ENCODE peak calls at places on chromosomes 3 and 15, in nine cellular contexts. L, A, C, G, V, E, I, J and K are unnamed samples.

GRCh38 chr3:17489139-17489538 is 253.3 kb downstream of the TBC1D5 start:
- DNase-seq in L (no peak), A (no peak), C (no peak), G (no peak), V (no peak), E (no peak), I (no peak), J (peak), K (no peak)

GRCh38 chr3:99579246-99579645 is 59.1 kb upstream of the COL8A1 start:
- DNase-seq in L (no peak), A (no peak), C (no peak), G (no peak), V (no peak), E (no peak), I (peak), J (peak), K (peak)

GRCh38 chr3:71416868-71417267 is 166.7 kb downstream of the FOXP1 start:
- DNase-seq in L (no peak), A (no peak), C (no peak), G (no peak), V (no peak), E (no peak), I (no peak), J (no peak), K (no peak)

GRCh38 chr3:99929409-99930139 is 111.9 kb downstream of the CMSS1 start:
- DNase-seq in L (no peak), A (no peak), C (no peak), G (peak), V (no peak), E (peak), I (no peak), J (peak), K (peak)

GRCh38 chr3:40780341-40780800 is 255.6 kb downstream of the ZNF621 start:
- DNase-seq in L (peak), A (peak), C (no peak), G (no peak), V (no peak), E (peak), I (no peak), J (peak), K (no peak)

GRCh38 chr3:115699741-115700140 is 76.4 kb downstream of the GAP43 start:
- DNase-seq in L (no peak), A (no peak), C (no peak), G (no peak), V (no peak), E (no peak), I (no peak), J (peak), K (no peak)

GRCh38 chr15:30859091-30859874 is 44.4 kb upstream of the FAN1 start:
- DNase-seq in L (no peak), A (no peak), C (no peak), G (no peak), V (peak), E (no peak), I (peak), J (peak), K (peak)

GRCh38 chr15:100483370-100483769 is 45.4 kb downstream of the CERS3 start:
- DNase-seq in L (no peak), A (no peak), C (no peak), G (no peak), V (no peak), E (no peak), I (no peak), J (no peak), K (no peak)

GRCh38 chr3:130783629-130784028 is 37.0 kb upstream of the PIK3R4 start:
- DNase-seq in L (no peak), A (no peak), C (no peak), G (no peak), V (no peak), E (no peak), I (no peak), J (no peak), K (no peak)

GRCh38 chr3:63580151-63580550 is 72.3 kb upstream of the SNTN start:
- DNase-seq in L (no peak), A (no peak), C (no peak), G (no peak), V (no peak), E (no peak), I (no peak), J (no peak), K (no peak)

GRCh38 chr15:40937762-40938529 is 8.8 kb downstream of the DLL4 start:
- DNase-seq in L (no peak), A (no peak), C (no peak), G (no peak), V (no peak), E (no peak), I (no peak), J (peak), K (no peak)

GRCh38 chr3:60775956-60776355 is 475.3 kb downstream of the FHIT start:
- DNase-seq in L (no peak), A (no peak), C (no peak), G (no peak), V (no peak), E (no peak), I (no peak), J (no peak), K (peak)

GRCh38 chr15:94327356-94327936 is 96.1 kb downstream of the MCTP2 start:
- DNase-seq in L (no peak), A (no peak), C (no peak), G (no peak), V (peak), E (peak), I (no peak), J (peak), K (peak)

GRCh38 chr15:43273243-43273642 is 6.5 kb upstream of the TGM5 start:
- DNase-seq in L (no peak), A (no peak), C (no peak), G (no peak), V (no peak), E (no peak), I (no peak), J (no peak), K (no peak)

GRCh38 chr3:172270767-172271166 is 177.5 kb downstream of the GHSR start:
- DNase-seq in L (no peak), A (no peak), C (no peak), G (no peak), V (no peak), E (no peak), I (no peak), J (no peak), K (no peak)

GRCh38 chr3:66353530-66353929 is 132.7 kb downstream of the SLC25A26 start:
- DNase-seq in L (no peak), A (no peak), C (no peak), G (no peak), V (no peak), E (no peak), I (no peak), J (peak), K (peak)

DNA sequence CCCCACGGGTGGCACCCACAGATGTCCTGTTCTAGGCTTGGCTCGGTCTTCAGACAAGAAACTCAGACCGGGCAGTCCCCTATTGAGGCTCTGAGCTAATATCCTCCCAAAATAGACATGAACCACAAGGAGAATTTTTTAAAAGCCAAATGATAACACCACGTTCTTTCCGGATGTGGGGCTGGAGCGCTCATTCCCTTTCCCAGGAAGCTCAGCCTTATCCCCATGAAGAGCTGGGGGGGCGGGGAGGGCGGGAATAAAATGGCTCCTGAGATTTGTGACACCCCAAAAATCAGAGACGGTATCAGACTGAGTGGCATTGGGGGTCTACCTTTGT is 1.1 kb downstream of the SLC6A1 start:
- DNase-seq in L (no peak), A (no peak), C (no peak), G (no peak), V (no peak), E (no peak), I (no peak), J (no peak), K (no peak)
- H3K4me3 ChIP-seq in L (no peak), A (peak), C (peak), G (no peak), V (no peak), E (peak), I (no peak), J (no peak), K (no peak)

GRCh38 chr3:50297896-50298725 is 1.1 kb downstream of the HYAL3 start:
- DNase-seq in L (no peak), A (peak), C (no peak), G (no peak), V (no peak), E (no peak), I (no peak), J (no peak), K (no peak)

GRCh38 chr3:50300681-50301254 is 1.6 kb upstream of the HYAL3 start:
- DNase-seq in L (no peak), A (no peak), C (no peak), G (no peak), V (no peak), E (no peak), I (no peak), J (no peak), K (no peak)

GRCh38 chr3:50298836-50299637 is at the start of the genes HYAL3 and NAA80:
- DNase-seq in L (peak), A (peak), C (peak), G (peak), V (peak), E (peak), I (peak), J (peak), K (peak)

GRCh38 chr3:50299929-50300680 is 900 bp upstream of the HYAL3 start:
- DNase-seq in L (no peak), A (peak), C (no peak), G (no peak), V (no peak), E (no peak), I (no peak), J (peak), K (no peak)

DNA sequence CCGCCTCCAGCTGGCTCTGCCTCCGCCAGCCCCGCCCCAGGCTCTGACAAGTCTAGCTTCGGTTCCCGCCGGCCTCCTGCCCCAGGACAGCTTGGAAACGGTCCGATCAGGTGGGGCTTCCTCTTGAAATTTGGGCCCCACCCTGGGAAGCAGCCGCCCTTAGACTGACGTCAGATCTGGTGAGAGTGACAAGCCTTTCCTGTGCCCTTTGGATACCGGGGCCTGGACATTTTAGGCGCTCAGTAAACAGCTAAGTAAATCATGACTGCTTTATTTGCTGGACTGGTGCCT is 378 bp upstream of the HYAL3 start:
- DNase-seq in L (no peak), A (no peak), C (no peak), G (no peak), V (no peak), E (no peak), I (no peak), J (no peak), K (no peak)
- H3K4me3 ChIP-seq in L (peak), A (peak), C (peak), G (peak), V (peak), E (peak), I (peak), J (peak), K (peak)

DNA sequence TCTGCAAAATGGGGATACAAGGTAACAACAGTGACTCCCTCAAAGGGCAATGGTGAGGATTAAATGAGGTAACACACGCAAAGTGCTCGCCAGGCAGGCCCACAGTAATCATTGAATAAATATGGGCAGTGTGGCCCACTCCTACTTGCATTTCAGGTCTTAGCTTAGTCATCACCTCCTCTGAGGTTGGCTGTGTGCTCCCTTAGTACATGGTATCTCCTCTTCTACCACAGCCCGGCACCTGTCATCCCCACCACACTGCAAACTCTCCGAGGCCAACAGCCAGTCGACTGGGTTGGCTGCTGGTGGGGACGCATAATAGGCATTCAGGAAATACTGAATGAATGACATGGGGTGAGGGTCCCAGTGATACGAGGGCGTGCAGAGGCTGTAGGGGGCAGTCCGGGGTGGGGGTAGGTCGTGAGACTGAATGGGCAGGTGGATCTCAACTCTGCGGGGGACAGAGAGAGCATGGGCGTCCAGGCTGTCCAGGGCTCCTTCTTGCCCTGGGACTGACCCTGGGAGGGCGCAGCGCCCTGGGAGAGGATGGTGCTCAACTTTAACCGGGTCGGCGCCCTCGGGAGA is 375 bp upstream of the MYZAP start:
- DNase-seq in L (no peak), A (no peak), C (no peak), G (no peak), V (no peak), E (no peak), I (no peak), J (no peak), K (no peak)
- H3K4me3 ChIP-seq in L (peak), A (peak), C (peak), G (peak), V (peak), E (peak), I (peak), J (peak), K (peak)

DNA sequence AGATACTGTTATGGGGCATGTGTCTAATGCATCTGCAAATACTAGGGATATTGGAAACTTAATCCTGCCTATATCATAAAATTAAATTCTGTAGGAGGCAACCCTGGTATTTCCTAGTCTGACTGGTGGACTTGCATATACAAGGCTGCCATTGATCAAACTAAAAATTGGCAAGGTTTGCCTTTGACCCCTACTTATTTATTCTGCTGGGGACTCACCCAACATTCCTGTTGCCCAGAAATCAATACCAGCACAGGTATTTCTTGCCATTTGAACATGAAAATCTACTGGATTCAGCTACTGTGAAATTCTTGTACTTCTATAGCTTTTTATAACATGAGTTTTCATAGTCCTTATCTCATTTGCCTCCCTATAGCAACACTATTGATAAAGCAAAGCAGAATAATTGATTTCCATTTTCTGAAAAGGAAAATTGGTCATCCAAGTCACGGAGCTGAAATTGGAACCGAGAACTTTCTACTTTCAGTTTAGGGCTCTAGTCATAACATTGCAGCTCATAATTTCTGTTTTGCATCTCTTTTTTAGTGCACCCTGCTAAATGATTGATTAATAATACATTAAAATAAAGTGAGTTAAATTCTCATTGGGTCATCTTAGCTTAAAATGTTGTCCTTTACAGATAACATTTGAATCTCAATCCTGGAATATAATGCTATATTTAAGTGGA is 365.2 kb downstream of the MFSD1 start:
- DNase-seq in L (no peak), A (no peak), C (no peak), G (no peak), V (no peak), E (no peak), I (no peak), J (no peak), K (no peak)
- H3K4me3 ChIP-seq in L (no peak), A (no peak), C (no peak), G (no peak), V (no peak), E (no peak), I (no peak), J (no peak), K (no peak)

GRCh38 chr3:57933589-57933988 is 74.6 kb upstream of the FLNB start:
- DNase-seq in L (no peak), A (no peak), C (no peak), G (no peak), V (no peak), E (no peak), I (no peak), J (no peak), K (no peak)
- H3K4me3 ChIP-seq in L (no peak), A (no peak), C (no peak), G (no peak), V (no peak), E (no peak), I (no peak), J (no peak), K (no peak)